ENCODE peak calls at places on chromosome 4, in five cellular contexts. U, M, B, Q and G are unnamed samples.

GRCh38 chr4:113438596-113438995 is 322.9 kb downstream of the CAMK2D start:
- DNase-seq in U (no peak), M (no peak), B (no peak), Q (no peak), G (no peak)

GRCh38 chr4:107219681-107220080 is 183.6 kb upstream of the DKK2 start:
- DNase-seq in U (no peak), M (no peak), B (no peak), Q (no peak), G (no peak)

GRCh38 chr4:1506956-1507721 is 100.9 kb upstream of the NKX1-1 start:
- DNase-seq in U (no peak), M (no peak), B (no peak), Q (no peak), G (no peak)

GRCh38 chr4:771464-771863 is 54.5 kb downstream of the CPLX1 start:
- DNase-seq in U (no peak), M (no peak), B (no peak), Q (no peak), G (no peak)

GRCh38 chr4:35166437-35166836 is 1077.9 kb downstream of the ARAP2 start:
- DNase-seq in U (no peak), M (no peak), B (no peak), Q (no peak), G (no peak)

GRCh38 chr4:94757192-94758140 is at the start of gene BMPR1B:
- DNase-seq in U (peak), M (no peak), B (no peak), Q (peak), G (no peak)

GRCh38 chr4:152938237-152938969 is 2.3 kb downstream of the FHDC1 start:
- DNase-seq in U (no peak), M (no peak), B (no peak), Q (no peak), G (no peak)

GRCh38 chr4:139887962-139888735 is 222.5 kb downstream of the MGST2 start:
- DNase-seq in U (no peak), M (no peak), B (no peak), Q (no peak), G (no peak)

GRCh38 chr4:172758586-172759340 is 409.8 kb upstream of the GALNT7 start:
- DNase-seq in U (no peak), M (no peak), B (no peak), Q (no peak), G (no peak)

GRCh38 chr4:15295421-15296162 is 132.2 kb upstream of the C1QTNF7 start:
- DNase-seq in U (no peak), M (no peak), B (no peak), Q (no peak), G (no peak)

GRCh38 chr4:182653596-182653995 is 263.6 kb downstream of the DCTD start:
- DNase-seq in U (no peak), M (no peak), B (no peak), Q (no peak), G (no peak)

GRCh38 chr4:127965803-127966175 is 583 bp downstream of the ABHD18 start:
- DNase-seq in U (peak), M (peak), B (no peak), Q (peak), G (peak)

GRCh38 chr4:127140306-127140705 is 492.5 kb upstream of the INTU start:
- DNase-seq in U (no peak), M (no peak), B (no peak), Q (no peak), G (no peak)

GRCh38 chr4:48368389-48368788 is 27.1 kb downstream of the SLAIN2 start:
- DNase-seq in U (no peak), M (no peak), B (no peak), Q (no peak), G (no peak)

GRCh38 chr4:141246243-141246642 is 25.5 kb downstream of the ZNF330 start:
- DNase-seq in U (no peak), M (no peak), B (no peak), Q (no peak), G (no peak)

GRCh38 chr4:140427919-140428471 is 547 bp upstream of the CLGN start:
- DNase-seq in U (no peak), M (no peak), B (no peak), Q (no peak), G (no peak)

GRCh38 chr4:77697860-77698599 is 92.4 kb downstream of the CXCL13 start:
- DNase-seq in U (no peak), M (no peak), B (no peak), Q (peak), G (no peak)

GRCh38 chr4:82561745-82562552 is at the start of gene TMEM150C:
- DNase-seq in U (peak), M (no peak), B (peak), Q (no peak), G (peak)

GRCh38 chr4:101019941-101020401 is 327.4 kb downstream of the PPP3CA start:
- DNase-seq in U (no peak), M (no peak), B (no peak), Q (no peak), G (no peak)